ENCODE peak calls at places on chromosomes 11 and 22, in seven cellular contexts. One of them, this sample, is unnamed.

GRCh38 chr11:118834428-118835028 is 43.6 kb upstream of the DDX6 start:
- DNase-seq in fibroblast of the conjunctiva: no peak
- DNase-seq in stimulated activated CD8-positive, alpha-beta memory T cell treated with anti-CD3 and anti-CD28 coated beads, Interleukin-2, amount 100 ng/mL, for 1 hour: no peak
- DNase-seq in left colon: no peak
- DNase-seq in stimulated activated CD4-positive, alpha-beta T cell treated with anti-CD3 and anti-CD28 coated beads, Interleukin-1b, Interleukin-23, amount 100 ng/mL, for 1 hour: no peak
- DNase-seq in COR-L47: no peak
- DNase-seq in GM13977: no peak
- DNase-seq in this sample: peak; percentile 47

GRCh38 chr11:72812604-72812967 is 1.6 kb upstream of the ATG16L2 start:
- DNase-seq in fibroblast of the conjunctiva: no peak
- DNase-seq in stimulated activated CD8-positive, alpha-beta memory T cell treated with anti-CD3 and anti-CD28 coated beads, Interleukin-2, amount 100 ng/mL, for 1 hour: no peak
- DNase-seq in left colon: no peak
- DNase-seq in stimulated activated CD4-positive, alpha-beta T cell treated with anti-CD3 and anti-CD28 coated beads, Interleukin-1b, Interleukin-23, amount 100 ng/mL, for 1 hour: no peak
- DNase-seq in COR-L47: peak; percentile 69
- DNase-seq in GM13977: no peak
- DNase-seq in this sample: no peak

GRCh38 chr11:72422414-72422813 is 11.9 kb downstream of the CLPB start:
- DNase-seq in fibroblast of the conjunctiva: no peak
- DNase-seq in stimulated activated CD8-positive, alpha-beta memory T cell treated with anti-CD3 and anti-CD28 coated beads, Interleukin-2, amount 100 ng/mL, for 1 hour: no peak
- DNase-seq in left colon: no peak
- DNase-seq in stimulated activated CD4-positive, alpha-beta T cell treated with anti-CD3 and anti-CD28 coated beads, Interleukin-1b, Interleukin-23, amount 100 ng/mL, for 1 hour: no peak
- DNase-seq in COR-L47: no peak
- DNase-seq in GM13977: no peak
- DNase-seq in this sample: no peak

GRCh38 chr11:62446091-62446490 is 27.3 kb downstream of the SCGB1A1 start:
- DNase-seq in fibroblast of the conjunctiva: no peak
- DNase-seq in stimulated activated CD8-positive, alpha-beta memory T cell treated with anti-CD3 and anti-CD28 coated beads, Interleukin-2, amount 100 ng/mL, for 1 hour: no peak
- DNase-seq in left colon: peak; percentile 59
- DNase-seq in stimulated activated CD4-positive, alpha-beta T cell treated with anti-CD3 and anti-CD28 coated beads, Interleukin-1b, Interleukin-23, amount 100 ng/mL, for 1 hour: no peak
- DNase-seq in COR-L47: no peak
- DNase-seq in GM13977: no peak
- DNase-seq in this sample: no peak

GRCh38 chr11:62664405-62665074 is 470 bp downstream of the C11orf98 start:
- DNase-seq in fibroblast of the conjunctiva: no peak
- DNase-seq in stimulated activated CD8-positive, alpha-beta memory T cell treated with anti-CD3 and anti-CD28 coated beads, Interleukin-2, amount 100 ng/mL, for 1 hour: no peak
- DNase-seq in left colon: no peak
- DNase-seq in stimulated activated CD4-positive, alpha-beta T cell treated with anti-CD3 and anti-CD28 coated beads, Interleukin-1b, Interleukin-23, amount 100 ng/mL, for 1 hour: no peak
- DNase-seq in COR-L47: peak; percentile 57
- DNase-seq in GM13977: peak; percentile 74
- DNase-seq in this sample: peak; percentile 74

GRCh38 chr11:130786987-130787688 is 129.1 kb downstream of the SNX19 start:
- DNase-seq in fibroblast of the conjunctiva: no peak
- DNase-seq in stimulated activated CD8-positive, alpha-beta memory T cell treated with anti-CD3 and anti-CD28 coated beads, Interleukin-2, amount 100 ng/mL, for 1 hour: no peak
- DNase-seq in left colon: no peak
- DNase-seq in stimulated activated CD4-positive, alpha-beta T cell treated with anti-CD3 and anti-CD28 coated beads, Interleukin-1b, Interleukin-23, amount 100 ng/mL, for 1 hour: no peak
- DNase-seq in COR-L47: no peak
- DNase-seq in GM13977: no peak
- DNase-seq in this sample: no peak

GRCh38 chr11:124222407-124222806 is 18.5 kb upstream of the OR8G1 start:
- DNase-seq in fibroblast of the conjunctiva: no peak
- DNase-seq in stimulated activated CD8-positive, alpha-beta memory T cell treated with anti-CD3 and anti-CD28 coated beads, Interleukin-2, amount 100 ng/mL, for 1 hour: no peak
- DNase-seq in left colon: no peak
- DNase-seq in stimulated activated CD4-positive, alpha-beta T cell treated with anti-CD3 and anti-CD28 coated beads, Interleukin-1b, Interleukin-23, amount 100 ng/mL, for 1 hour: no peak
- DNase-seq in COR-L47: no peak
- DNase-seq in GM13977: no peak
- DNase-seq in this sample: no peak

GRCh38 chr22:44172370-44173108 is 8.2 kb upstream of the PARVG start:
- DNase-seq in fibroblast of the conjunctiva: no peak
- DNase-seq in stimulated activated CD8-positive, alpha-beta memory T cell treated with anti-CD3 and anti-CD28 coated beads, Interleukin-2, amount 100 ng/mL, for 1 hour: no peak
- DNase-seq in left colon: peak; percentile 51
- DNase-seq in stimulated activated CD4-positive, alpha-beta T cell treated with anti-CD3 and anti-CD28 coated beads, Interleukin-1b, Interleukin-23, amount 100 ng/mL, for 1 hour: no peak
- DNase-seq in COR-L47: peak; percentile 93
- DNase-seq in GM13977: peak; percentile 82
- DNase-seq in this sample: peak; percentile 85

GRCh38 chr11:6572215-6572614 is 31.2 kb downstream of the RRP8 start:
- DNase-seq in fibroblast of the conjunctiva: peak; percentile 66
- DNase-seq in stimulated activated CD8-positive, alpha-beta memory T cell treated with anti-CD3 and anti-CD28 coated beads, Interleukin-2, amount 100 ng/mL, for 1 hour: no peak
- DNase-seq in left colon: no peak
- DNase-seq in stimulated activated CD4-positive, alpha-beta T cell treated with anti-CD3 and anti-CD28 coated beads, Interleukin-1b, Interleukin-23, amount 100 ng/mL, for 1 hour: no peak
- DNase-seq in COR-L47: no peak
- DNase-seq in GM13977: no peak
- DNase-seq in this sample: no peak

GRCh38 chr11:32752001-32752400 is 42.5 kb downstream of the CCDC73 start:
- DNase-seq in fibroblast of the conjunctiva: no peak
- DNase-seq in stimulated activated CD8-positive, alpha-beta memory T cell treated with anti-CD3 and anti-CD28 coated beads, Interleukin-2, amount 100 ng/mL, for 1 hour: no peak
- DNase-seq in left colon: no peak
- DNase-seq in stimulated activated CD4-positive, alpha-beta T cell treated with anti-CD3 and anti-CD28 coated beads, Interleukin-1b, Interleukin-23, amount 100 ng/mL, for 1 hour: no peak
- DNase-seq in COR-L47: no peak
- DNase-seq in GM13977: no peak
- DNase-seq in this sample: no peak

GRCh38 chr11:117574551-117574950 is 222.5 kb downstream of the DSCAML1 start:
- DNase-seq in fibroblast of the conjunctiva: no peak
- DNase-seq in stimulated activated CD8-positive, alpha-beta memory T cell treated with anti-CD3 and anti-CD28 coated beads, Interleukin-2, amount 100 ng/mL, for 1 hour: no peak
- DNase-seq in left colon: no peak
- DNase-seq in stimulated activated CD4-positive, alpha-beta T cell treated with anti-CD3 and anti-CD28 coated beads, Interleukin-1b, Interleukin-23, amount 100 ng/mL, for 1 hour: no peak
- DNase-seq in COR-L47: no peak
- DNase-seq in GM13977: no peak
- DNase-seq in this sample: no peak

GRCh38 chr11:88179966-88180629 is 4.9 kb upstream of the RAB38 start:
- DNase-seq in fibroblast of the conjunctiva: peak; percentile 45
- DNase-seq in stimulated activated CD8-positive, alpha-beta memory T cell treated with anti-CD3 and anti-CD28 coated beads, Interleukin-2, amount 100 ng/mL, for 1 hour: no peak
- DNase-seq in left colon: no peak
- DNase-seq in stimulated activated CD4-positive, alpha-beta T cell treated with anti-CD3 and anti-CD28 coated beads, Interleukin-1b, Interleukin-23, amount 100 ng/mL, for 1 hour: no peak
- DNase-seq in COR-L47: no peak
- DNase-seq in GM13977: no peak
- DNase-seq in this sample: peak; percentile 23

GRCh38 chr11:94196363-94196762 is 67.7 kb downstream of the PANX1 start:
- DNase-seq in fibroblast of the conjunctiva: no peak
- DNase-seq in stimulated activated CD8-positive, alpha-beta memory T cell treated with anti-CD3 and anti-CD28 coated beads, Interleukin-2, amount 100 ng/mL, for 1 hour: no peak
- DNase-seq in left colon: no peak
- DNase-seq in stimulated activated CD4-positive, alpha-beta T cell treated with anti-CD3 and anti-CD28 coated beads, Interleukin-1b, Interleukin-23, amount 100 ng/mL, for 1 hour: no peak
- DNase-seq in COR-L47: no peak
- DNase-seq in GM13977: no peak
- DNase-seq in this sample: no peak

GRCh38 chr11:1807628-1807995 is 27.2 kb upstream of the SYT8 start:
- DNase-seq in fibroblast of the conjunctiva: no peak
- DNase-seq in stimulated activated CD8-positive, alpha-beta memory T cell treated with anti-CD3 and anti-CD28 coated beads, Interleukin-2, amount 100 ng/mL, for 1 hour: no peak
- DNase-seq in left colon: no peak
- DNase-seq in stimulated activated CD4-positive, alpha-beta T cell treated with anti-CD3 and anti-CD28 coated beads, Interleukin-1b, Interleukin-23, amount 100 ng/mL, for 1 hour: no peak
- DNase-seq in COR-L47: no peak
- DNase-seq in GM13977: no peak
- DNase-seq in this sample: no peak

GRCh38 chr11:83070878-83071640 is 638 bp downstream of the RAB30 start:
- DNase-seq in fibroblast of the conjunctiva: no peak
- DNase-seq in stimulated activated CD8-positive, alpha-beta memory T cell treated with anti-CD3 and anti-CD28 coated beads, Interleukin-2, amount 100 ng/mL, for 1 hour: no peak
- DNase-seq in left colon: no peak
- DNase-seq in stimulated activated CD4-positive, alpha-beta T cell treated with anti-CD3 and anti-CD28 coated beads, Interleukin-1b, Interleukin-23, amount 100 ng/mL, for 1 hour: no peak
- DNase-seq in COR-L47: peak; percentile 43
- DNase-seq in GM13977: no peak
- DNase-seq in this sample: no peak

GRCh38 chr22:42581762-42582716 is 28.3 kb downstream of the SERHL2 start:
- DNase-seq in fibroblast of the conjunctiva: peak; percentile 26
- DNase-seq in stimulated activated CD8-positive, alpha-beta memory T cell treated with anti-CD3 and anti-CD28 coated beads, Interleukin-2, amount 100 ng/mL, for 1 hour: peak; percentile 58
- DNase-seq in left colon: peak; percentile 66
- DNase-seq in stimulated activated CD4-positive, alpha-beta T cell treated with anti-CD3 and anti-CD28 coated beads, Interleukin-1b, Interleukin-23, amount 100 ng/mL, for 1 hour: peak; percentile 58
- DNase-seq in COR-L47: peak; percentile 65
- DNase-seq in GM13977: peak; percentile 90
- DNase-seq in this sample: peak; percentile 90

GRCh38 chr11:71145368-71145767 is 107.0 kb downstream of the SHANK2 start:
- DNase-seq in fibroblast of the conjunctiva: no peak
- DNase-seq in stimulated activated CD8-positive, alpha-beta memory T cell treated with anti-CD3 and anti-CD28 coated beads, Interleukin-2, amount 100 ng/mL, for 1 hour: no peak
- DNase-seq in left colon: no peak
- DNase-seq in stimulated activated CD4-positive, alpha-beta T cell treated with anti-CD3 and anti-CD28 coated beads, Interleukin-1b, Interleukin-23, amount 100 ng/mL, for 1 hour: no peak
- DNase-seq in COR-L47: no peak
- DNase-seq in GM13977: no peak
- DNase-seq in this sample: no peak

GRCh38 chr11:82907376-82907775 is 5.8 kb downstream of the DDIAS start:
- DNase-seq in fibroblast of the conjunctiva: no peak
- DNase-seq in stimulated activated CD8-positive, alpha-beta memory T cell treated with anti-CD3 and anti-CD28 coated beads, Interleukin-2, amount 100 ng/mL, for 1 hour: no peak
- DNase-seq in left colon: no peak
- DNase-seq in stimulated activated CD4-positive, alpha-beta T cell treated with anti-CD3 and anti-CD28 coated beads, Interleukin-1b, Interleukin-23, amount 100 ng/mL, for 1 hour: no peak
- DNase-seq in COR-L47: no peak
- DNase-seq in GM13977: no peak
- DNase-seq in this sample: no peak